ENCODE peak calls at places on chromosome 1, in ten cellular contexts. F is CD4-positive, alpha-beta T cell; G is Peyer's patch; B is IMR-90; U is CD8-positive, alpha-beta T cell; W is A549; M is Karpas-422; Z is heart left ventricle; J is endodermal cell; L is mucosa of descending colon. P is an unnamed sample.

GRCh38 chr1:151539321-151540020 is 638 bp upstream of the TUFT1 start:
- DNase-seq in F (no peak), G (peak; percentile 94), B (peak; percentile 96), U (peak; percentile 29), W (peak; percentile 96), M (peak; percentile 66), Z (peak; percentile 84), J (peak; percentile 81), L (peak; percentile 96), P (no peak)

GRCh38 chr1:12518956-12519707 is 98.9 kb downstream of the DHRS3 start:
- DNase-seq in F (no peak), G (peak; percentile 60), B (peak; percentile 63), U (no peak), W (no peak), M (no peak), Z (peak; percentile 84), J (no peak), L (peak; percentile 74), P (no peak)

GRCh38 chr1:204041803-204042505 is 31.0 kb upstream of the SOX13 start:
- DNase-seq in F (no peak), G (no peak), B (peak; percentile 36), U (no peak), W (no peak), M (no peak), Z (no peak), J (no peak), L (no peak), P (no peak)

GRCh38 chr1:212683357-212683722 is 16.3 kb downstream of the BATF3 start:
- DNase-seq in F (no peak), G (peak; percentile 79), B (no peak), U (no peak), W (no peak), M (peak; percentile 53), Z (peak; percentile 48), J (peak; percentile 46), L (peak; percentile 61), P (no peak)

GRCh38 chr1:76770979-76771378 is 96.3 kb upstream of the ST6GALNAC5 start:
- DNase-seq in F (no peak), G (no peak), B (no peak), U (no peak), W (no peak), M (no peak), Z (no peak), J (no peak), L (no peak), P (no peak)

GRCh38 chr1:50976890-50977574 is 7.0 kb downstream of the CDKN2C start:
- DNase-seq in F (no peak), G (peak; percentile 61), B (peak; percentile 39), U (peak; percentile 13), W (peak; percentile 77), M (peak; percentile 72), Z (peak; percentile 45), J (peak; percentile 73), L (no peak), P (peak; percentile 8)

GRCh38 chr1:154835531-154836285 is 34.4 kb downstream of the KCNN3 start:
- DNase-seq in F (no peak), G (no peak), B (no peak), U (no peak), W (no peak), M (no peak), Z (no peak), J (no peak), L (no peak), P (no peak)

GRCh38 chr1:51313961-51314777 is 16.2 kb downstream of the TTC39A start:
- DNase-seq in F (no peak), G (peak; percentile 67), B (peak; percentile 87), U (no peak), W (peak; percentile 53), M (no peak), Z (peak; percentile 27), J (no peak), L (no peak), P (no peak)

GRCh38 chr1:62327360-62328051 is 8.3 kb upstream of the KANK4 start:
- DNase-seq in F (no peak), G (no peak), B (no peak), U (no peak), W (no peak), M (no peak), Z (no peak), J (peak; percentile 82), L (no peak), P (no peak)

GRCh38 chr1:59308839-59309238 is 11.9 kb downstream of the FGGY start:
- DNase-seq in F (no peak), G (no peak), B (peak; percentile 13), U (no peak), W (no peak), M (no peak), Z (no peak), J (no peak), L (no peak), P (no peak)

GRCh38 chr1:230641346-230641745 is 935 bp upstream of the COG2 start:
- DNase-seq in F (no peak), G (no peak), B (peak; percentile 9), U (no peak), W (no peak), M (no peak), Z (no peak), J (no peak), L (no peak), P (no peak)

GRCh38 chr1:215004121-215004837 is 78.3 kb upstream of the KCNK2 start:
- DNase-seq in F (no peak), G (no peak), B (no peak), U (no peak), W (no peak), M (no peak), Z (no peak), J (no peak), L (no peak), P (no peak)

DNA sequence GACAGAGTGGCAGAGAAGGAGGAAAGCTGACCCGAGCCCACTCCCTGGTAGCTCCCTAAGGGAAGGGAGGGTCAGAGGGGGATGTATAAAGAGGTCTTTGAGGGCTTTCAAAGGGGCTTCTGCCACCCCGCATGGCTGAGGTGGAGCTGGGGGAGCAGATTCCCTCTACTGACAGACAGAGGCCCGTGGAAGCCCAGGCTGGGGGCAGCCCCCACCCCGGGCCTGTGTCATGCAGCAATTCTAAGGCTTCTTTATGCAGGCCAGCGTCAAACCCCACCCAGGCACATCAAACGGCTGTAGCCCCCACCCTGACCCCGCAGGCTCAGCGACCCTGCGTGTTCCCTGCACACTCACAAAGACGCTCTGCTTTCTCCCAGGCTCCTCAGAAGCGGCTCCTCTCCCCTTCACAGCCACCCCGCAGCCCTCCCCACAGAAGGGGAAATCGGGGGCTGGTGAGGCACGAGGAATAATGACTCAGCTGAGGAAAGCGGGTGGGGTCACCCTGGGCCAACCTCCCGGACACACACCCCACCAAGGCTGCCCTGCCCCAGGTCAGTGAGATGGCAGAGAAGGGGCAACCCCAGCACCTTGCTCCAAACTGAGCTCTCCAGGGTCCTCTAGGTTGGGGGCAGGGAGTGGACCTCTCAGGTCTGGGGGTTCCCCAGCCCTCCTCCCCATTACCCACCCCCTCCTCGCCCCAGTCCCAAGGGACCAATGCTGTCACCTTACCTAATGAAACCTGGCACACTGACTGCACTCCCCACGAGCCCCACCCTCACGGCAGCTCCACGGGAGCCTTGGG is 10.8 kb downstream of the SLC45A3 start:
- DNase-seq in F (no peak), G (peak; percentile 55), B (no peak), U (no peak), W (no peak), M (no peak), Z (no peak), J (peak; percentile 53), L (peak; percentile 66), P (no peak)
- H3K9me3 ChIP-seq in F (no peaks in the 10 kb centered on the region), G (no peaks in the 10 kb centered on the region), B (no peaks in the 10 kb centered on the region), U (no peaks in the 10 kb centered on the region), W (no peaks in the 10 kb centered on the region), M (no peaks in the 10 kb centered on the region), Z (no peaks in the 10 kb centered on the region), J (no peaks in the 10 kb centered on the region), L (no peaks in the 10 kb centered on the region), P (no peaks in the 10 kb centered on the region)

GRCh38 chr1:156870734-156871133 is 10.1 kb downstream of the NTRK1 start:
- DNase-seq in F (no peak), G (no peak), B (peak; percentile 93), U (no peak), W (peak; percentile 54), M (no peak), Z (no peak), J (no peak), L (no peak), P (no peak)
- H3K9me3 ChIP-seq in F (no peaks in the 10 kb centered on the region), G (no peaks in the 10 kb centered on the region), B (no peaks in the 10 kb centered on the region), U (no peaks in the 10 kb centered on the region), W (no peaks in the 10 kb centered on the region), M (no peaks in the 10 kb centered on the region), Z (no peaks in the 10 kb centered on the region), J (no peaks in the 10 kb centered on the region), L (no peaks in the 10 kb centered on the region), P (no peaks in the 10 kb centered on the region)

GRCh38 chr1:82721702-82722101 is 921.0 kb downstream of the ADGRL2 start:
- DNase-seq in F (no peak), G (no peak), B (no peak), U (no peak), W (no peak), M (no peak), Z (no peak), J (no peak), L (no peak), P (no peak)

GRCh38 chr1:82718719-82719419 is 918.1 kb downstream of the ADGRL2 start:
- DNase-seq in F (no peak), G (no peak), B (no peak), U (no peak), W (no peak), M (no peak), Z (no peak), J (no peak), L (no peak), P (no peak)

GRCh38 chr1:82728206-82728605 is 927.5 kb downstream of the ADGRL2 start:
- DNase-seq in F (no peak), G (no peak), B (no peak), U (no peak), W (no peak), M (no peak), Z (no peak), J (no peak), L (no peak), P (no peak)

DNA sequence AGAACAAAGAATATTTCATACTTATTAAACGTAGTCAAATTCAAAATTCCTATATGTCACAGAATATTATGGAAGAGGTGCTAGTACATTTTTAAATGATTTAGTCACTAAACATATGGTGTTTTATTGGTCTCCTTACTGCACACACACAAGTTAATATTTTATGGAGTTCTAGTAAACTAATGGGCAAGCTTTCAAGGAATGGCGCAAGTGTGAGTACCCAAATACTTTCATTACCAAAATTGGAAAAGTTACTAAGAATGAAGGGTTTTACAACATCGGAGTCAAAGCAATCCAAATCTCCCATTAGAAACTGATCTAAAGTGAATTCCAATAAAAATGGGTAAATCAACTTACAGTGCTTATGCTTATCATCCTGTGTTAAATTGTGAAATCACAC is 921.9 kb downstream of the ADGRL2 start:
- DNase-seq in F (no peak), G (no peak), B (no peak), U (no peak), W (no peak), M (no peak), Z (no peak), J (no peak), L (no peak), P (no peak)
- H3K9me3 ChIP-seq in F (no peaks in the 10 kb centered on the region), G (no peaks in the 10 kb centered on the region), B (peaks cover 3% of the 10 kb centered on the region), U (no peaks in the 10 kb centered on the region), W (no peaks in the 10 kb centered on the region), M (peaks cover 37% of the 10 kb centered on the region), Z (peaks cover 8% of the 10 kb centered on the region), J (no peaks in the 10 kb centered on the region), L (no peaks in the 10 kb centered on the region), P (no peaks in the 10 kb centered on the region)

DNA sequence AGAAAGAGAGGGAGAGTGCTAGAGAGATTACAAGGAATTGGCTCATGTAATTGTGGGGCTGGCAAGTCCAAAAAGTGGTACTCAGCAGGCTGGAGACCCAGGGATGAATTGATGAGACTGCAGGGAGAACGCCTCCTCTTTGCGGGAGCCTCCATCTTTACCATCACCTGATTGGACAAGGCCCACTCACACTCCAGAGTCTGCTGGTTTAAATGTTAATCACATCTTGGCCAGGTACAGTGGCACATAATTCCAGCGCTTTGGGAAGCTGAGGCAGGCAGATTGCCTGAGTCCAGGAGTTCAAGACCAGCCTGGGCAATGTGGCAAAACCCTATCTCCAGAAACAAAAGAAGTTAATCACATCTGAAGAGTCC is 121.8 kb upstream of the C1orf174 start:
- DNase-seq in F (no peak), G (no peak), B (no peak), U (no peak), W (no peak), M (no peak), Z (no peak), J (no peak), L (no peak), P (no peak)
- H3K9me3 ChIP-seq in F (no peaks in the 10 kb centered on the region), G (no peaks in the 10 kb centered on the region), B (peaks cover 57% of the 10 kb centered on the region), U (no peaks in the 10 kb centered on the region), W (no peaks in the 10 kb centered on the region), M (no peaks in the 10 kb centered on the region), Z (no peaks in the 10 kb centered on the region), J (no peaks in the 10 kb centered on the region), L (no peaks in the 10 kb centered on the region), P (no peaks in the 10 kb centered on the region)